ENCODE peak calls at places on chromosomes 5 and 9, in nine cellular contexts. One of them, this sample, is unnamed.

GRCh38 chr5:76332102-76332501 is 71.0 kb upstream of the IQGAP2 start:
- DNase-seq in tibial nerve: no peak
- DNase-seq in sigmoid colon: no peak
- DNase-seq in SK-N-SH: no peak
- DNase-seq in A549: no peak
- DNase-seq in stomach: peak; percentile 33
- DNase-seq in ovary: no peak
- DNase-seq in suprapubic skin: no peak
- DNase-seq in K562: no peak
- DNase-seq in this sample: no peak

GRCh38 chr9:12351293-12351852 is 341.8 kb upstream of the TYRP1 start:
- DNase-seq in tibial nerve: no peak
- DNase-seq in sigmoid colon: no peak
- DNase-seq in SK-N-SH: no peak
- DNase-seq in A549: no peak
- DNase-seq in stomach: no peak
- DNase-seq in ovary: no peak
- DNase-seq in suprapubic skin: no peak
- DNase-seq in K562: no peak
- DNase-seq in this sample: no peak

GRCh38 chr5:31537856-31538255 is 5.8 kb downstream of the C5orf22 start:
- DNase-seq in tibial nerve: no peak
- DNase-seq in sigmoid colon: no peak
- DNase-seq in SK-N-SH: no peak
- DNase-seq in A549: no peak
- DNase-seq in stomach: no peak
- DNase-seq in ovary: no peak
- DNase-seq in suprapubic skin: no peak
- DNase-seq in K562: no peak
- DNase-seq in this sample: no peak

GRCh38 chr9:137275203-137275936 is 2.2 kb upstream of the TOR4A start:
- DNase-seq in tibial nerve: no peak
- DNase-seq in sigmoid colon: peak; percentile 65
- DNase-seq in SK-N-SH: no peak
- DNase-seq in A549: no peak
- DNase-seq in stomach: no peak
- DNase-seq in ovary: no peak
- DNase-seq in suprapubic skin: no peak
- DNase-seq in K562: no peak
- DNase-seq in this sample: no peak

GRCh38 chr5:68070641-68071191 is 144.8 kb upstream of the PIK3R1 start:
- DNase-seq in tibial nerve: no peak
- DNase-seq in sigmoid colon: no peak
- DNase-seq in SK-N-SH: no peak
- DNase-seq in A549: no peak
- DNase-seq in stomach: no peak
- DNase-seq in ovary: no peak
- DNase-seq in suprapubic skin: no peak
- DNase-seq in K562: no peak
- DNase-seq in this sample: no peak

GRCh38 chr5:80346055-80346454 is 26.3 kb downstream of the SPZ1 start:
- DNase-seq in tibial nerve: no peak
- DNase-seq in sigmoid colon: no peak
- DNase-seq in SK-N-SH: peak; percentile 47
- DNase-seq in A549: peak; percentile 28
- DNase-seq in stomach: no peak
- DNase-seq in ovary: no peak
- DNase-seq in suprapubic skin: no peak
- DNase-seq in K562: no peak
- DNase-seq in this sample: no peak

GRCh38 chr5:108521841-108522506 is 140.1 kb upstream of the FBXL17 start:
- DNase-seq in tibial nerve: no peak
- DNase-seq in sigmoid colon: no peak
- DNase-seq in SK-N-SH: peak; percentile 48
- DNase-seq in A549: peak; percentile 18
- DNase-seq in stomach: no peak
- DNase-seq in ovary: no peak
- DNase-seq in suprapubic skin: no peak
- DNase-seq in K562: peak; percentile 53
- DNase-seq in this sample: no peak

GRCh38 chr5:135851186-135851906 is 16.9 kb downstream of the SLC25A48 start:
- DNase-seq in tibial nerve: no peak
- DNase-seq in sigmoid colon: no peak
- DNase-seq in SK-N-SH: no peak
- DNase-seq in A549: no peak
- DNase-seq in stomach: no peak
- DNase-seq in ovary: no peak
- DNase-seq in suprapubic skin: no peak
- DNase-seq in K562: no peak
- DNase-seq in this sample: no peak

GRCh38 chr5:133635051-133635450 is 22.7 kb upstream of the FSTL4 start:
- DNase-seq in tibial nerve: no peak
- DNase-seq in sigmoid colon: no peak
- DNase-seq in SK-N-SH: no peak
- DNase-seq in A549: peak; percentile 67
- DNase-seq in stomach: no peak
- DNase-seq in ovary: no peak
- DNase-seq in suprapubic skin: no peak
- DNase-seq in K562: no peak
- DNase-seq in this sample: no peak

GRCh38 chr5:102498271-102499034 is at the start of gene SLCO6A1:
- DNase-seq in tibial nerve: no peak
- DNase-seq in sigmoid colon: no peak
- DNase-seq in SK-N-SH: no peak
- DNase-seq in A549: no peak
- DNase-seq in stomach: no peak
- DNase-seq in ovary: no peak
- DNase-seq in suprapubic skin: no peak
- DNase-seq in K562: peak; percentile 5
- DNase-seq in this sample: no peak

GRCh38 chr5:170273968-170274710 is 23.4 kb downstream of the LCP2 start:
- DNase-seq in tibial nerve: no peak
- DNase-seq in sigmoid colon: peak; percentile 61
- DNase-seq in SK-N-SH: peak; percentile 42
- DNase-seq in A549: peak; percentile 27
- DNase-seq in stomach: peak; percentile 51
- DNase-seq in ovary: no peak
- DNase-seq in suprapubic skin: no peak
- DNase-seq in K562: no peak
- DNase-seq in this sample: no peak

GRCh38 chr5:174724484-174725260 is at the start of gene MSX2:
- DNase-seq in tibial nerve: peak; percentile 42
- DNase-seq in sigmoid colon: peak; percentile 92
- DNase-seq in SK-N-SH: peak; percentile 97
- DNase-seq in A549: peak; percentile 98
- DNase-seq in stomach: peak; percentile 88
- DNase-seq in ovary: peak; percentile 31
- DNase-seq in suprapubic skin: peak; percentile 93
- DNase-seq in K562: peak; percentile 70
- DNase-seq in this sample: peak; percentile 95

GRCh38 chr9:121700165-121700830 is 48.9 kb downstream of the DAB2IP start:
- DNase-seq in tibial nerve: peak; percentile 41
- DNase-seq in sigmoid colon: peak; percentile 85
- DNase-seq in SK-N-SH: peak; percentile 78
- DNase-seq in A549: peak; percentile 57
- DNase-seq in stomach: peak; percentile 85
- DNase-seq in ovary: peak; percentile 73
- DNase-seq in suprapubic skin: peak; percentile 86
- DNase-seq in K562: no peak
- DNase-seq in this sample: no peak

GRCh38 chr5:126182901-126183695 is 240.1 kb upstream of the GRAMD2B start:
- DNase-seq in tibial nerve: no peak
- DNase-seq in sigmoid colon: no peak
- DNase-seq in SK-N-SH: no peak
- DNase-seq in A549: no peak
- DNase-seq in stomach: no peak
- DNase-seq in ovary: no peak
- DNase-seq in suprapubic skin: no peak
- DNase-seq in K562: no peak
- DNase-seq in this sample: no peak

GRCh38 chr5:32692066-32692746 is 18.9 kb upstream of the NPR3 start:
- DNase-seq in tibial nerve: no peak
- DNase-seq in sigmoid colon: no peak
- DNase-seq in SK-N-SH: no peak
- DNase-seq in A549: no peak
- DNase-seq in stomach: no peak
- DNase-seq in ovary: no peak
- DNase-seq in suprapubic skin: no peak
- DNase-seq in K562: no peak
- DNase-seq in this sample: no peak

GRCh38 chr5:40991168-40991980 is 79.8 kb downstream of the MROH2B start:
- DNase-seq in tibial nerve: peak; percentile 57
- DNase-seq in sigmoid colon: peak; percentile 87
- DNase-seq in SK-N-SH: no peak
- DNase-seq in A549: no peak
- DNase-seq in stomach: peak; percentile 52
- DNase-seq in ovary: peak; percentile 68
- DNase-seq in suprapubic skin: no peak
- DNase-seq in K562: no peak
- DNase-seq in this sample: peak; percentile 94

GRCh38 chr5:51226420-51226735 is 156.9 kb upstream of the ISL1 start:
- DNase-seq in tibial nerve: no peak
- DNase-seq in sigmoid colon: no peak
- DNase-seq in SK-N-SH: no peak
- DNase-seq in A549: no peak
- DNase-seq in stomach: peak; percentile 26
- DNase-seq in ovary: no peak
- DNase-seq in suprapubic skin: no peak
- DNase-seq in K562: no peak
- DNase-seq in this sample: no peak

GRCh38 chr9:105651806-105652205 is 10.5 kb upstream of the TAL2 start:
- DNase-seq in tibial nerve: no peak
- DNase-seq in sigmoid colon: no peak
- DNase-seq in SK-N-SH: no peak
- DNase-seq in A549: no peak
- DNase-seq in stomach: no peak
- DNase-seq in ovary: no peak
- DNase-seq in suprapubic skin: no peak
- DNase-seq in K562: no peak
- DNase-seq in this sample: no peak

GRCh38 chr5:149403923-149404745 is 25.0 kb upstream of the IL17B start:
- DNase-seq in tibial nerve: no peak
- DNase-seq in sigmoid colon: peak; percentile 55
- DNase-seq in SK-N-SH: no peak
- DNase-seq in A549: peak; percentile 21
- DNase-seq in stomach: no peak
- DNase-seq in ovary: peak; percentile 13
- DNase-seq in suprapubic skin: no peak
- DNase-seq in K562: no peak
- DNase-seq in this sample: no peak

GRCh38 chr9:22050924-22051323 is 41.8 kb upstream of the CDKN2B start:
- DNase-seq in tibial nerve: no peak
- DNase-seq in sigmoid colon: no peak
- DNase-seq in SK-N-SH: no peak
- DNase-seq in A549: no peak
- DNase-seq in stomach: no peak
- DNase-seq in ovary: no peak
- DNase-seq in suprapubic skin: no peak
- DNase-seq in K562: no peak
- DNase-seq in this sample: no peak
- H3K4me3 ChIP-seq in tibial nerve: no peak overlapping the region
- H3K4me3 ChIP-seq in sigmoid colon: no peak overlapping the region
- H3K4me3 ChIP-seq in SK-N-SH: no peak overlapping the region
- H3K4me3 ChIP-seq in A549: no peak overlapping the region
- H3K4me3 ChIP-seq in stomach: no peak overlapping the region
- H3K4me3 ChIP-seq in ovary: no peak overlapping the region
- H3K4me3 ChIP-seq in suprapubic skin: no peak overlapping the region
- H3K4me3 ChIP-seq in K562: no peak overlapping the region
- H3K4me3 ChIP-seq in this sample: no peak overlapping the region

DNA sequence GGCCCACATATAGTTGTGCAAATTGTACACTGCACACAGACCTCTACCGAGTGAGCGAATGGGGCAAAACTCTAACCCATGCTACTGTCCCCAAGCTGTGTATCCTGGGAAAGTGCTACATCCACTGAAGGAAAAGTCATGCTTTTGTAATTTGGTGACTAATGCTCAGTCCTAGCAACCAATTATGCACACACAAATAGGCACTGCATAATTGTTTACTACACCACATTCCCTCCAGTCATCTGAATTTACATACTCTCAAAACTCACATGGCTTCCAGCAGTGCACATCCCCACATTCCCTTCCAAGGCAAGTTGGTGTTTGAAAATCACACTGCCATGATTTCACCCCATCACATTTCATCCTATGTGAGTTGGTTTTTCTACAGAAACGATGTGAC is 125.9 kb upstream of the OSMR start:
- DNase-seq in tibial nerve: no peak
- DNase-seq in sigmoid colon: no peak
- DNase-seq in SK-N-SH: no peak
- DNase-seq in A549: no peak
- DNase-seq in stomach: no peak
- DNase-seq in ovary: no peak
- DNase-seq in suprapubic skin: no peak
- DNase-seq in K562: no peak
- DNase-seq in this sample: no peak
- TF ChIP-seq EP300 in tibial nerve: no peak
- TF ChIP-seq EP300 in sigmoid colon: no peak
- TF ChIP-seq EP300 in SK-N-SH: no peak
- TF ChIP-seq EP300 in A549: no peak
- TF ChIP-seq EP300 in stomach: no peak
- TF ChIP-seq EP300 in ovary: no peak
- TF ChIP-seq EP300 in suprapubic skin: no peak
- TF ChIP-seq EP300 in K562: no peak
- TF ChIP-seq EP300 in this sample: no peak

GRCh38 chr5:139985733-139986132 is 57.4 kb downstream of the NRG2 start:
- DNase-seq in tibial nerve: no peak
- DNase-seq in sigmoid colon: no peak
- DNase-seq in SK-N-SH: no peak
- DNase-seq in A549: peak; percentile 31
- DNase-seq in stomach: no peak
- DNase-seq in ovary: no peak
- DNase-seq in suprapubic skin: no peak
- DNase-seq in K562: no peak
- DNase-seq in this sample: no peak
- H3K4me3 ChIP-seq in tibial nerve: no peak overlapping the region
- H3K4me3 ChIP-seq in sigmoid colon: no peak overlapping the region
- H3K4me3 ChIP-seq in SK-N-SH: no peak overlapping the region
- H3K4me3 ChIP-seq in A549: no peak overlapping the region
- H3K4me3 ChIP-seq in stomach: no peak overlapping the region
- H3K4me3 ChIP-seq in ovary: no peak overlapping the region
- H3K4me3 ChIP-seq in suprapubic skin: no peak overlapping the region
- H3K4me3 ChIP-seq in K562: no peak overlapping the region
- H3K4me3 ChIP-seq in this sample: no peak overlapping the region

DNA sequence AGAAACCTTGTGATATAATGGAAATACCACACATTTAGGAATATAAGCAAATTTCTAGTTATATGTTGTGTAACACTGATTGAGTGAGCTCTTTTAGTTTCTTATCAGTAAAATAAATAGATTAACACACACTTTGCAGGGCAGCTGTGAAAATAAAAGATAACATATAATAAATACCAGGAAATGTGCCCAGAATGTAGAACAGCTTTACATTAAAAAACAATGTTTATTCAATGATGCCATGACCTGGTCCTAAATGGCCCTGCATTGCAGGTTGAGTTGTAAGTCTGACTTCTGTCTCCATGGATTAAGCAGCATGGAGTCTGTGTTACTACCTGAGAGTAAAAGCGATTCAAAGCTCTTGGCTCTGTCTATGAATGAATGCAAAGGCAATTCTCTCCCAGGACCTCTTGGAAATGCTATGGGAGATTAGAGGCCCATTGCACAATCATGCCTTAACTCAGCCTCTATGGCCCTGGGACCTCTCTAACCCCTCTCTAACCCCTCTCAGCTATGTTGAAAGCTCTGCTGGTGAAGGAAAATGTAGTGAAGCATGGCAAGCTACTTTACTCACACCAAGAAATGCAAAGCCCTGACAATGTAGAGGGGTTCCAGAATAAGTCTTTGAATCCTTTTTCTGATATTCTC is 296.0 kb upstream of the ACTBL2 start:
- DNase-seq in tibial nerve: no peak
- DNase-seq in sigmoid colon: no peak
- DNase-seq in SK-N-SH: no peak
- DNase-seq in A549: no peak
- DNase-seq in stomach: no peak
- DNase-seq in ovary: no peak
- DNase-seq in suprapubic skin: no peak
- DNase-seq in K562: no peak
- DNase-seq in this sample: no peak
- TF ChIP-seq EP300 in tibial nerve: no peak
- TF ChIP-seq EP300 in sigmoid colon: no peak
- TF ChIP-seq EP300 in SK-N-SH: no peak
- TF ChIP-seq EP300 in A549: no peak
- TF ChIP-seq EP300 in stomach: no peak
- TF ChIP-seq EP300 in ovary: no peak
- TF ChIP-seq EP300 in suprapubic skin: no peak
- TF ChIP-seq EP300 in K562: no peak
- TF ChIP-seq EP300 in this sample: no peak